ENCODE peak calls at places on chromosomes 4 and X, in ten cellular contexts. J is cardiac muscle cell, W is kidney, X is adrenal gland, S is Peyer's patch, L is A673, Q is GM23338, T is ovary, K is OCI-LY7, E is PC-9. O is an unnamed sample.

GRCh38 chr4:36207367-36207766 is 36.9 kb downstream of the ARAP2 start:
- DNase-seq in S (no peak), T (no peak), E (no peak), L (no peak), X (no peak), Q (no peak), W (no peak), J (no peak), K (no peak), O (no peak)

GRCh38 chrX:112654871-112655270 is 24.9 kb downstream of the LHFPL1 start:
- DNase-seq in X (no peak), T (no peak), E (no peak), L (no peak), Q (no peak), J (no peak), S (no peak), W (no peak), K (no peak), O (no peak)

GRCh38 chr4:21949073-21949457 is 493 bp upstream of the KCNIP4 start:
- DNase-seq in K (no peak), E (no peak), W (peak; percentile 69), S (no peak), L (peak; percentile 4), Q (peak; percentile 37), J (peak; percentile 28), T (peak; percentile 51), X (no peak), O (no peak)

GRCh38 chr4:132269303-132269990 is 879.6 kb upstream of the PCDH10 start:
- DNase-seq in T (no peak), J (no peak), Q (no peak), S (no peak), L (no peak), K (no peak), W (no peak), X (no peak), E (no peak), O (no peak)

GRCh38 chr4:106810122-106810521 is 226.0 kb downstream of the DKK2 start:
- DNase-seq in S (no peak), Q (no peak), X (no peak), W (no peak), L (no peak), E (no peak), T (no peak), K (no peak), J (no peak), O (no peak)

GRCh38 chr4:3690576-3691152 is 75.5 kb upstream of the ADRA2C start:
- DNase-seq in W (peak; percentile 49), Q (no peak), E (no peak), L (no peak), J (no peak), T (no peak), K (no peak), S (no peak), X (no peak), O (no peak)

GRCh38 chr4:176726803-176727202 is 65.9 kb downstream of the VEGFC start:
- DNase-seq in J (peak; percentile 11), W (no peak), E (no peak), K (no peak), T (peak; percentile 42), X (no peak), L (no peak), S (no peak), Q (no peak), O (no peak)

GRCh38 chrX:56219702-56220101 is 12.5 kb upstream of the KLF8 start:
- DNase-seq in E (no peak), X (no peak), L (peak; percentile 2), S (no peak), J (no peak), W (no peak), K (no peak), Q (peak; percentile 26), T (no peak), O (no peak)

GRCh38 chr4:76562161-76562560 is 127.1 kb downstream of the SHROOM3 start:
- DNase-seq in X (no peak), K (no peak), J (no peak), W (no peak), E (peak; percentile 72), L (no peak), T (no peak), S (no peak), Q (no peak), O (no peak)
- H3K27ac ChIP-seq in X (no peak overlapping the region), K (no peak overlapping the region), J (no peak overlapping the region), W (no peak overlapping the region), E (peak overlapping the region; percentile 97), L (no peak overlapping the region), T (no peak overlapping the region), S (no peak overlapping the region), Q (no peak overlapping the region), O (peak overlapping the region; percentile 38)

GRCh38 chr4:159131564-159131963 is 28.7 kb downstream of the RAPGEF2 start:
- DNase-seq in W (no peak), J (no peak), X (no peak), T (no peak), S (no peak), L (no peak), Q (peak; percentile 47), E (no peak), K (no peak), O (no peak)

GRCh38 chr4:159141193-159141592 is 38.3 kb downstream of the RAPGEF2 start:
- DNase-seq in T (no peak), L (no peak), W (no peak), S (no peak), K (no peak), Q (no peak), E (no peak), J (no peak), X (no peak), O (no peak)

GRCh38 chr4:159142254-159142653 is 39.4 kb downstream of the RAPGEF2 start:
- DNase-seq in L (no peak), S (no peak), J (no peak), E (no peak), T (no peak), Q (no peak), X (no peak), K (no peak), W (no peak), O (no peak)

GRCh38 chr4:159134422-159134821 is 31.5 kb downstream of the RAPGEF2 start:
- DNase-seq in L (no peak), E (no peak), X (no peak), T (no peak), J (no peak), Q (no peak), S (no peak), K (no peak), W (no peak), O (no peak)

DNA sequence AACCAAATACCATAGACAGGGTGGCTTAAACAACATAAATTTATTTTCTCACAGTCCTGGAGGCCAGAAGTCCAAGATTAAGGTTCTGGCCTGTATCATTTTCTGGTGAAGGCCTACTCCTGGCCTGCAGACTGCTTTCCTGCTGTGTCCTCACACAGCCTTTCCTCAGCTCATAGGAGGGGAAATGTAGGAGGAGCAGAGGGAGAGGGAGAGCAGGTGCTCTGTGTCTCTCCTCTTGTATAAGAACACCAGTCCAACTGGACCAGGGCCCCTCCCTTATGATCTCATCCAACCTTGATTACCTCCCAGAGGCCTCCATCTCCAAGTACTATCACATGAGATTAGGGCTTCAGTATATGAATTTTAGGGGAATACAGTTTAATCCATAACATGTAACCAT is 34.3 kb downstream of the RAPGEF2 start:
- DNase-seq in E (no peak), L (no peak), Q (peak; percentile 33), X (no peak), W (no peak), S (no peak), T (no peak), J (no peak), K (no peak), O (no peak)
- H3K4me1 ChIP-seq in E (no peaks in the 10 kb centered on the region), L (no peaks in the 10 kb centered on the region), Q (peaks cover 18% of the 10 kb centered on the region), X (peaks cover 8% of the 10 kb centered on the region), W (peaks cover 4% of the 10 kb centered on the region), S (no peaks in the 10 kb centered on the region), T (peaks cover 4% of the 10 kb centered on the region), J (peaks cover 11% of the 10 kb centered on the region), K (no peaks in the 10 kb centered on the region), O (peaks cover 2% of the 10 kb centered on the region)

GRCh38 chr4:14862881-14863280 is 139.4 kb upstream of the CPEB2 start:
- DNase-seq in E (no peak), W (peak; percentile 74), S (no peak), J (no peak), T (peak; percentile 28), X (no peak), Q (peak; percentile 36), L (no peak), K (no peak), O (no peak)
- H3K27ac ChIP-seq in E (no peak overlapping the region), W (no peak overlapping the region), S (no peak overlapping the region), J (no peak overlapping the region), T (no peak overlapping the region), X (no peak overlapping the region), Q (no peak overlapping the region), L (peak overlapping the region; percentile 29), K (no peak overlapping the region), O (no peak overlapping the region)

DNA sequence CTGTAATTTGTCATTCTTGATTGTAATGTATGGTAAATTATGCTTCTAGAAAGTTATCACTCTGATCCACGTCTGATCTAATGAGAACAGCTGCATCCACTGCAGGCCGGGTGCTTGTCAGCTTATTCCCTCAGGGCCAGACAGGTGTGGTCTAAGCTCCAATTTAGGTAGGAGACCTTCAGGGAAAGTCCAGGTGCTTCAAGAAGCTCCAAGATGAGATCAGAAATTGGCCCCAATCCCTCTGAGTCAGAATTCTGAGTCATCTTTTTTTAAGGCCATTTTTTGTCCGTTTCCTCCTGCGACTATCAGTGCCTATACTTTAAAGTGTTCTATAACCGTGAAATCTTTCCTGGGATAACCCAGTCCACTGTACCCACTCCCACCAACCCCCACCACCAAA is 92.3 kb downstream of the PALLD start:
- DNase-seq in X (no peak), Q (no peak), T (no peak), L (peak; percentile 66), S (no peak), J (no peak), K (no peak), E (peak; percentile 93), W (no peak), O (no peak)
- H3K4me1 ChIP-seq in X (no peaks in the 10 kb centered on the region), Q (no peaks in the 10 kb centered on the region), T (no peaks in the 10 kb centered on the region), L (peaks cover 40% of the 10 kb centered on the region), S (no peaks in the 10 kb centered on the region), J (peaks cover 7% of the 10 kb centered on the region), K (no peaks in the 10 kb centered on the region), E (peaks cover 51% of the 10 kb centered on the region), W (no peaks in the 10 kb centered on the region), O (peaks cover 24% of the 10 kb centered on the region)

GRCh38 chr4:125368161-125368560 is 53.4 kb downstream of the FAT4 start:
- DNase-seq in W (no peak), Q (no peak), X (no peak), L (peak; percentile 36), J (no peak), S (no peak), K (no peak), E (no peak), T (no peak), O (no peak)

GRCh38 chr4:125370478-125370877 is 55.7 kb downstream of the FAT4 start:
- DNase-seq in L (no peak), K (no peak), W (no peak), J (no peak), E (no peak), T (no peak), S (no peak), Q (no peak), X (no peak), O (no peak)

GRCh38 chr4:125365731-125366130 is 51.0 kb downstream of the FAT4 start:
- DNase-seq in J (no peak), L (no peak), W (peak; percentile 50), E (no peak), Q (no peak), K (no peak), S (no peak), T (no peak), X (no peak), O (no peak)

GRCh38 chr4:125368684-125369083 is 53.9 kb downstream of the FAT4 start:
- DNase-seq in W (no peak), J (no peak), L (peak; percentile 60), K (no peak), T (no peak), E (no peak), S (no peak), Q (no peak), X (no peak), O (no peak)

GRCh38 chr4:125369098-125369497 is 54.3 kb downstream of the FAT4 start:
- DNase-seq in T (no peak), S (no peak), W (no peak), X (no peak), J (no peak), K (no peak), L (no peak), Q (no peak), E (no peak), O (no peak)
- H3K27ac ChIP-seq in T (no peak overlapping the region), S (no peak overlapping the region), W (no peak overlapping the region), X (no peak overlapping the region), J (no peak overlapping the region), K (no peak overlapping the region), L (peak overlapping the region; percentile 57), Q (no peak overlapping the region), E (no peak overlapping the region), O (peak overlapping the region; percentile 65)

O was measured in ascending aorta.